ENCODE peak calls at places on chromosomes 4 and X, in nine cellular contexts. One of them, this sample, is unnamed.

GRCh38 chr4:185559913-185560281 is 24.6 kb upstream of the PDLIM3 start:
- DNase-seq in PC-9: peak; percentile 90
- DNase-seq in HFFc6: peak; percentile 19
- DNase-seq in CD8-positive, alpha-beta T cell: no peak
- DNase-seq in AG09319: no peak
- DNase-seq in activated CD8-positive, alpha-beta T cell treated with anti-CD3 and anti-CD28 coated beads for 36 hours: no peak
- DNase-seq in pancreas: peak; percentile 57
- DNase-seq in fibroblast of mammary gland: peak; percentile 59
- DNase-seq in PC-3: peak; percentile 49
- DNase-seq in this sample: no peak

GRCh38 chrX:134623293-134624045 is 34.8 kb downstream of the PLAC1 start:
- DNase-seq in PC-9: no peak
- DNase-seq in HFFc6: no peak
- DNase-seq in CD8-positive, alpha-beta T cell: no peak
- DNase-seq in AG09319: no peak
- DNase-seq in activated CD8-positive, alpha-beta T cell treated with anti-CD3 and anti-CD28 coated beads for 36 hours: no peak
- DNase-seq in pancreas: no peak
- DNase-seq in fibroblast of mammary gland: no peak
- DNase-seq in PC-3: peak; percentile 56
- DNase-seq in this sample: no peak

GRCh38 chrX:6149231-6149870 is 79.3 kb downstream of the NLGN4X start:
- DNase-seq in PC-9: no peak
- DNase-seq in HFFc6: no peak
- DNase-seq in CD8-positive, alpha-beta T cell: no peak
- DNase-seq in AG09319: no peak
- DNase-seq in activated CD8-positive, alpha-beta T cell treated with anti-CD3 and anti-CD28 coated beads for 36 hours: no peak
- DNase-seq in pancreas: no peak
- DNase-seq in fibroblast of mammary gland: no peak
- DNase-seq in PC-3: no peak
- DNase-seq in this sample: no peak

GRCh38 chr4:147518086-147518485 is 37.2 kb downstream of the EDNRA start:
- DNase-seq in PC-9: no peak
- DNase-seq in HFFc6: peak; percentile 33
- DNase-seq in CD8-positive, alpha-beta T cell: no peak
- DNase-seq in AG09319: no peak
- DNase-seq in activated CD8-positive, alpha-beta T cell treated with anti-CD3 and anti-CD28 coated beads for 36 hours: no peak
- DNase-seq in pancreas: no peak
- DNase-seq in fibroblast of mammary gland: no peak
- DNase-seq in PC-3: no peak
- DNase-seq in this sample: no peak

GRCh38 chrX:65266482-65266881 is 268.1 kb downstream of the LAS1L start:
- DNase-seq in PC-9: no peak
- DNase-seq in HFFc6: no peak
- DNase-seq in CD8-positive, alpha-beta T cell: no peak
- DNase-seq in AG09319: no peak
- DNase-seq in activated CD8-positive, alpha-beta T cell treated with anti-CD3 and anti-CD28 coated beads for 36 hours: no peak
- DNase-seq in pancreas: no peak
- DNase-seq in fibroblast of mammary gland: no peak
- DNase-seq in PC-3: no peak
- DNase-seq in this sample: no peak

GRCh38 chr4:174365018-174365587 is 81.4 kb downstream of the CEP44 start:
- DNase-seq in PC-9: peak; percentile 20
- DNase-seq in HFFc6: peak; percentile 5
- DNase-seq in CD8-positive, alpha-beta T cell: peak; percentile 12
- DNase-seq in AG09319: peak; percentile 18
- DNase-seq in activated CD8-positive, alpha-beta T cell treated with anti-CD3 and anti-CD28 coated beads for 36 hours: no peak
- DNase-seq in pancreas: no peak
- DNase-seq in fibroblast of mammary gland: peak; percentile 69
- DNase-seq in PC-3: peak; percentile 54
- DNase-seq in this sample: no peak

GRCh38 chr4:99723555-99724450 is 66.2 kb upstream of the C4orf54 start:
- DNase-seq in PC-9: peak; percentile 64
- DNase-seq in HFFc6: peak; percentile 52
- DNase-seq in CD8-positive, alpha-beta T cell: no peak
- DNase-seq in AG09319: no peak
- DNase-seq in activated CD8-positive, alpha-beta T cell treated with anti-CD3 and anti-CD28 coated beads for 36 hours: peak; percentile 19
- DNase-seq in pancreas: peak; percentile 88
- DNase-seq in fibroblast of mammary gland: peak; percentile 75
- DNase-seq in PC-3: peak; percentile 75
- DNase-seq in this sample: no peak

GRCh38 chrX:20056704-20057103 is 60.0 kb downstream of the MAP7D2 start:
- DNase-seq in PC-9: no peak
- DNase-seq in HFFc6: no peak
- DNase-seq in CD8-positive, alpha-beta T cell: no peak
- DNase-seq in AG09319: no peak
- DNase-seq in activated CD8-positive, alpha-beta T cell treated with anti-CD3 and anti-CD28 coated beads for 36 hours: no peak
- DNase-seq in pancreas: no peak
- DNase-seq in fibroblast of mammary gland: no peak
- DNase-seq in PC-3: peak; percentile 87
- DNase-seq in this sample: no peak

GRCh38 chr4:2402053-2402452 is 16.4 kb downstream of the ZFYVE28 start:
- DNase-seq in PC-9: peak; percentile 79
- DNase-seq in HFFc6: peak; percentile 24
- DNase-seq in CD8-positive, alpha-beta T cell: peak; percentile 24
- DNase-seq in AG09319: no peak
- DNase-seq in activated CD8-positive, alpha-beta T cell treated with anti-CD3 and anti-CD28 coated beads for 36 hours: peak; percentile 50
- DNase-seq in pancreas: peak; percentile 83
- DNase-seq in fibroblast of mammary gland: no peak
- DNase-seq in PC-3: peak; percentile 23
- DNase-seq in this sample: no peak

GRCh38 chrX:44795945-44796450 is 47.8 kb upstream of the DUSP21 start:
- DNase-seq in PC-9: no peak
- DNase-seq in HFFc6: no peak
- DNase-seq in CD8-positive, alpha-beta T cell: no peak
- DNase-seq in AG09319: no peak
- DNase-seq in activated CD8-positive, alpha-beta T cell treated with anti-CD3 and anti-CD28 coated beads for 36 hours: no peak
- DNase-seq in pancreas: no peak
- DNase-seq in fibroblast of mammary gland: no peak
- DNase-seq in PC-3: no peak
- DNase-seq in this sample: no peak

GRCh38 chr4:147019061-147019460 is 73.4 kb upstream of the TTC29 start:
- DNase-seq in PC-9: peak; percentile 63
- DNase-seq in HFFc6: peak; percentile 55
- DNase-seq in CD8-positive, alpha-beta T cell: peak; percentile 39
- DNase-seq in AG09319: peak; percentile 29
- DNase-seq in activated CD8-positive, alpha-beta T cell treated with anti-CD3 and anti-CD28 coated beads for 36 hours: peak; percentile 72
- DNase-seq in pancreas: peak; percentile 33
- DNase-seq in fibroblast of mammary gland: peak; percentile 63
- DNase-seq in PC-3: peak; percentile 72
- DNase-seq in this sample: no peak

DNA sequence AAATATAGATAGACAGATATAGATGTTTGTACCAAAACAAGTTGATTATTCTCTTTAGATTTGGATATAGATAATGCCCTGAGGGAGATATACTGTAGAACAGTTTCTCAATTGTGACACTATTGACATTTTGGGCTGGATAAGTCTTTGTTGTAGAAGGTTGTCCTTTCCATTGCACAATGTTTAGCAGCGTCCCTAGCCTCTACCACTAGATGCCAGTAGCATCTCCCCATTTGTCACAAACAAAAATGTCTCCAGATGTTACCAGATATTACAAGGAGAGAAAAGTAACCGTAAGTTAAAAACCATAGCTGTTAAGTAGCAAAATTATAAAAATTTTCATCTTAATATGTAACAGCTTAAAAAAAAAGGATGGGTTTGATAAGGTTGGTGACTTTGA is 2595.3 kb downstream of the ARAP2 start:
- DNase-seq in PC-9: no peak
- DNase-seq in HFFc6: peak; percentile 58
- DNase-seq in CD8-positive, alpha-beta T cell: no peak
- DNase-seq in AG09319: peak; percentile 7
- DNase-seq in activated CD8-positive, alpha-beta T cell treated with anti-CD3 and anti-CD28 coated beads for 36 hours: no peak
- DNase-seq in pancreas: no peak
- DNase-seq in fibroblast of mammary gland: peak; percentile 66
- DNase-seq in PC-3: peak; percentile 43
- DNase-seq in this sample: no peak
- TF ChIP-seq CTCF in PC-9: peak; percentile 53
- TF ChIP-seq CTCF in HFFc6: peak; percentile 85
- TF ChIP-seq CTCF in CD8-positive, alpha-beta T cell: no peak
- TF ChIP-seq CTCF in AG09319: peak; percentile 72
- TF ChIP-seq CTCF in activated CD8-positive, alpha-beta T cell treated with anti-CD3 and anti-CD28 coated beads for 36 hours: no peak
- TF ChIP-seq CTCF in pancreas: no peak
- TF ChIP-seq CTCF in fibroblast of mammary gland: peak; percentile 80
- TF ChIP-seq CTCF in PC-3: peak; percentile 71
- TF ChIP-seq CTCF in this sample: no peak

DNA sequence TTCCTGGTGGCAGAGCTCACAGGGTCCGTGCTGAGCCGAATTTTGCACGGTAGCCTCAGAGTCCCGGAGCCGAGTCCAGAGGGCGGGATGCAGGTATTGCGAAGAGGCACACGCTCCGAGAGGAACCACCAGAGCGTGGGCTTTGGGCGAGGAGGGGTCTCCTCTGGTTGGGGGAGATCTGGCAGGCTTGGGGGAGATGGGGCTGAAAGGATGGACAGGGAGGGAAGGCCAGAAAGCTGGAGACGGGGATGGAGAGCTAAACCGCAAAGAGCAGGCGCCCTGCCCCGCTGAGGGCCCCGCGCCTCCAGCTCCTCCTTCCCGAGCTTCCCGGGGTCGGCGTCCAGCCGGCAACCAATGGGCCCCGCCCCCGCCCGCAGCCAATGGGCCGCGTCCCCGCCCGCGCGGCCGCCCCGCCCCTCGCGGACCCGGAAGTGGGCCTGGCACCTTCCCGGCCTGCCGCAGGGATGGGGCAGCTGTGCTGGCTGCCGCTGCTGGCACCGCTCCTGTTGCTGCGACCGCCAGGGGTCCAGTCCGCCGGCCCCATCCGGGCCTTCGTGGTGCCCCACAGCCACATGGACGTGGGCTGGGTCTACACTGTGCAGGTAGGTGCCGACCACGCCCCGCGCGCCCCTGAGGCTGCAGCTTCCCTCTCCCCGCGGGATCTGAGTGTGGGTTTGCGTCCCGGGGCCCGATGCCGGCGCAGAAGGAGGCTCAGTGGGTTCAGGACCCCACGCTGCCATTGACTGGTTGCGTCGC is at the start of gene MAN2B2:
- DNase-seq in PC-9: peak; percentile 94
- DNase-seq in HFFc6: peak; percentile 69
- DNase-seq in CD8-positive, alpha-beta T cell: peak; percentile 83
- DNase-seq in AG09319: peak; percentile 31
- DNase-seq in activated CD8-positive, alpha-beta T cell treated with anti-CD3 and anti-CD28 coated beads for 36 hours: peak; percentile 83
- DNase-seq in pancreas: peak; percentile 86
- DNase-seq in fibroblast of mammary gland: peak; percentile 42
- DNase-seq in PC-3: peak; percentile 77
- DNase-seq in this sample: peak; percentile 92
- TF ChIP-seq CTCF in PC-9: no peak
- TF ChIP-seq CTCF in HFFc6: peak; percentile 48
- TF ChIP-seq CTCF in CD8-positive, alpha-beta T cell: no peak
- TF ChIP-seq CTCF in AG09319: no peak
- TF ChIP-seq CTCF in activated CD8-positive, alpha-beta T cell treated with anti-CD3 and anti-CD28 coated beads for 36 hours: no peak
- TF ChIP-seq CTCF in pancreas: no peak
- TF ChIP-seq CTCF in fibroblast of mammary gland: no peak
- TF ChIP-seq CTCF in PC-3: no peak
- TF ChIP-seq CTCF in this sample: no peak

DNA sequence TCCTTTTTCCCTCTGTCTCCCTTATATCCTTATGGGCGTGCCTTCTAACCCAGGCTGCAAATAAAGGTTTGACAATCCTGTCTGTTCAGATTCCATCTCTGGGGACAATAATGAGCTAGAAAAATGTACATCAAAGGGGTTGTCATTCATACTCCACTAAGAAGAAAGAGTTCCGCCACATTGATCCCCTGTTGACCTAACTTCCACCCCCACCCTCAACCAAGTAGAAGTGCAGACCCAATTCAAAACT is 541 bp upstream of the GABRA3 start:
- DNase-seq in PC-9: peak; percentile 4
- DNase-seq in HFFc6: no peak
- DNase-seq in CD8-positive, alpha-beta T cell: no peak
- DNase-seq in AG09319: no peak
- DNase-seq in activated CD8-positive, alpha-beta T cell treated with anti-CD3 and anti-CD28 coated beads for 36 hours: no peak
- DNase-seq in pancreas: no peak
- DNase-seq in fibroblast of mammary gland: no peak
- DNase-seq in PC-3: no peak
- DNase-seq in this sample: no peak
- TF ChIP-seq CTCF in PC-9: no peak
- TF ChIP-seq CTCF in HFFc6: no peak
- TF ChIP-seq CTCF in CD8-positive, alpha-beta T cell: no peak
- TF ChIP-seq CTCF in AG09319: no peak
- TF ChIP-seq CTCF in activated CD8-positive, alpha-beta T cell treated with anti-CD3 and anti-CD28 coated beads for 36 hours: no peak
- TF ChIP-seq CTCF in pancreas: no peak
- TF ChIP-seq CTCF in fibroblast of mammary gland: no peak
- TF ChIP-seq CTCF in PC-3: no peak
- TF ChIP-seq CTCF in this sample: no peak

GRCh38 chr4:145887241-145887964 is 51.2 kb downstream of the ZNF827 start:
- DNase-seq in PC-9: no peak
- DNase-seq in HFFc6: peak; percentile 74
- DNase-seq in CD8-positive, alpha-beta T cell: no peak
- DNase-seq in AG09319: peak; percentile 70
- DNase-seq in activated CD8-positive, alpha-beta T cell treated with anti-CD3 and anti-CD28 coated beads for 36 hours: no peak
- DNase-seq in pancreas: no peak
- DNase-seq in fibroblast of mammary gland: peak; percentile 83
- DNase-seq in PC-3: peak; percentile 22
- DNase-seq in this sample: no peak
- TF ChIP-seq CTCF in PC-9: no peak
- TF ChIP-seq CTCF in HFFc6: peak; percentile 63
- TF ChIP-seq CTCF in CD8-positive, alpha-beta T cell: no peak
- TF ChIP-seq CTCF in AG09319: peak; percentile 30
- TF ChIP-seq CTCF in activated CD8-positive, alpha-beta T cell treated with anti-CD3 and anti-CD28 coated beads for 36 hours: no peak
- TF ChIP-seq CTCF in pancreas: no peak
- TF ChIP-seq CTCF in fibroblast of mammary gland: no peak
- TF ChIP-seq CTCF in PC-3: peak; percentile 24
- TF ChIP-seq CTCF in this sample: no peak